ENCODE peak calls at places on chromosomes 12 and 14, in six cellular contexts. T, I, M, J, G and V are unnamed samples.

GRCh38 chr14:105855246-105855892 is 329.0 kb downstream of the TMEM121 start:
- DNase-seq in I (no peak), J (no peak), T (no peak), G (no peak), M (no peak), V (no peak)

GRCh38 chr12:24955389-24955788 is 6.5 kb upstream of the BCAT1 start:
- DNase-seq in M (no peak), J (no peak), G (no peak), I (no peak), T (no peak), V (no peak)

GRCh38 chr12:78802593-78802992 is 62.0 kb upstream of the SYT1 start:
- DNase-seq in G (no peak), I (peak; percentile 90), M (no peak), T (peak; percentile 58), J (peak; percentile 19), V (no peak)

GRCh38 chr12:128075332-128075731 is 191.6 kb upstream of the TMEM132C start:
- DNase-seq in I (no peak), M (no peak), T (no peak), G (no peak), J (no peak), V (no peak)

GRCh38 chr12:61367281-61367785 is 892.9 kb upstream of the USP15 start:
- DNase-seq in M (no peak), J (no peak), T (peak; percentile 20), I (peak; percentile 31), G (no peak), V (no peak)

GRCh38 chr14:64861916-64862315 is 17.8 kb downstream of the SPTB start:
- DNase-seq in I (no peak), J (no peak), M (no peak), G (no peak), T (no peak), V (peak; percentile 84)

GRCh38 chr12:132600048-132601032 is 10.0 kb downstream of the LRCOL1 start:
- DNase-seq in G (no peak), I (peak; percentile 76), T (peak; percentile 83), J (peak; percentile 91), M (peak; percentile 23), V (peak; percentile 89)

GRCh38 chr14:93009471-93010117 is 86.6 kb downstream of the CHGA start:
- DNase-seq in T (peak; percentile 80), J (peak; percentile 89), G (no peak), I (no peak), M (no peak), V (no peak)

GRCh38 chr12:4580165-4580773 is 18.3 kb downstream of the DYRK4 start:
- DNase-seq in T (no peak), G (no peak), M (no peak), I (no peak), J (no peak), V (peak; percentile 87)

GRCh38 chr12:122399592-122400373 is 22.7 kb downstream of the CLIP1 start:
- DNase-seq in J (peak; percentile 66), I (peak; percentile 96), G (peak; percentile 52), T (peak; percentile 95), M (peak; percentile 83), V (peak; percentile 81)

GRCh38 chr14:75340921-75341320 is 62.3 kb downstream of the FOS start:
- DNase-seq in I (no peak), J (no peak), G (no peak), M (no peak), T (no peak), V (no peak)

GRCh38 chr12:106125351-106126085 is 13.2 kb downstream of the NUAK1 start:
- DNase-seq in T (no peak), M (no peak), G (no peak), J (no peak), I (no peak), V (no peak)

GRCh38 chr14:21997300-21997699 is 323.7 kb upstream of the OR4E1 start:
- DNase-seq in I (peak; percentile 62), J (no peak), T (peak; percentile 28), G (peak; percentile 59), M (peak; percentile 31), V (peak; percentile 76)

GRCh38 chr12:80763874-80764273 is 47.2 kb downstream of the MYF5 start:
- DNase-seq in G (peak; percentile 55), J (peak; percentile 4), I (peak; percentile 60), T (peak; percentile 60), M (peak; percentile 39), V (peak; percentile 74)

GRCh38 chr12:52199294-52199920 is 7.6 kb upstream of the KRT80 start:
- DNase-seq in I (no peak), J (peak; percentile 55), G (no peak), M (no peak), T (no peak), V (no peak)

GRCh38 chr14:61077946-61078738 is 97.1 kb downstream of the SLC38A6 start:
- DNase-seq in G (no peak), J (no peak), I (peak; percentile 93), T (peak; percentile 71), M (no peak), V (no peak)

GRCh38 chr12:7431993-7432685 is 11.8 kb downstream of the CD163L1 start:
- DNase-seq in I (no peak), T (peak; percentile 52), J (no peak), G (no peak), M (no peak), V (no peak)

GRCh38 chr12:113894717-113895116 is 71.4 kb downstream of the RBM19 start:
- DNase-seq in G (no peak), M (no peak), T (no peak), I (no peak), J (no peak), V (no peak)

GRCh38 chr12:113905829-113906228 is 60.3 kb downstream of the RBM19 start:
- DNase-seq in I (no peak), M (no peak), J (no peak), G (no peak), T (no peak), V (no peak)

GRCh38 chr14:22570132-22570949 is 18.7 kb downstream of the DAD1 start:
- DNase-seq in T (peak; percentile 76), J (peak; percentile 71), M (peak; percentile 79), I (peak; percentile 92), G (peak; percentile 88), V (peak; percentile 92)

GRCh38 chr12:114508529-114509129 is 102.7 kb upstream of the TBX5 start:
- DNase-seq in M (peak; percentile 62), T (peak; percentile 83), G (peak; percentile 24), I (peak; percentile 75), J (peak; percentile 64), V (peak; percentile 88)

GRCh38 chr12:54684636-54685630 is 36.8 kb upstream of the DCD start:
- DNase-seq in I (no peak), J (no peak), G (no peak), M (no peak), T (no peak), V (peak; percentile 56)

GRCh38 chr12:54692353-54692752 is 44.2 kb upstream of the DCD start:
- DNase-seq in G (no peak), T (no peak), J (no peak), I (no peak), M (no peak), V (no peak)

GRCh38 chr12:54689984-54690383 is 41.8 kb upstream of the DCD start:
- DNase-seq in G (no peak), I (peak; percentile 21), T (peak; percentile 9), M (peak; percentile 26), J (no peak), V (peak; percentile 55)

GRCh38 chr12:54688309-54689033 is 40.3 kb upstream of the DCD start:
- DNase-seq in I (no peak), M (no peak), T (no peak), J (no peak), G (no peak), V (no peak)

DNA sequence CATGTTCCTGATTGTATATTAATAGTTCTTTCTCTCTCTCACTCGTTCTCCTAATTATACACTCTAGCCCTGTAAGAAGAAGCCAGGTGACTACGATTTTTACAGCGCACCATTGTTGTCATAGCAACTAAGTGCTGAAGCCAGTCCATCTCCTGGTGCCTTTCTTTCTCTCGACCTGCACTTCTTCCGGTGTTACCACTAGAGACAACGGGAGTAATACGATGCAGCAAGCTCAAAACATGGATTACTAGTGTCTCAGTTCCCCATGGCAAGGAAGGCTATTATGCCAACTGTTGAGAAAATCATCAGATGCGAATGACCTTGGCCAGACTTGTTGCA is 40.8 kb upstream of the DCD start:
- DNase-seq in J (no peak), I (no peak), G (no peak), T (no peak), M (no peak), V (no peak)
- TF ChIP-seq EZH2phosphoT487 in J (no peak), I (no peak), G (no peak), T (no peak), M (no peak), V (no peak)

GRCh38 chr12:48816148-48816854 is 2.0 kb upstream of the CACNB3 start:
- DNase-seq in G (no peak), J (no peak), I (peak; percentile 41), M (no peak), T (peak; percentile 26), V (no peak)
- H3K9ac ChIP-seq in G (no peak overlapping the region), J (peak overlapping the region; percentile 76), I (peak overlapping the region; percentile 69), M (peak overlapping the region; percentile 78), T (peak overlapping the region; percentile 88), V (no peak overlapping the region)

DNA sequence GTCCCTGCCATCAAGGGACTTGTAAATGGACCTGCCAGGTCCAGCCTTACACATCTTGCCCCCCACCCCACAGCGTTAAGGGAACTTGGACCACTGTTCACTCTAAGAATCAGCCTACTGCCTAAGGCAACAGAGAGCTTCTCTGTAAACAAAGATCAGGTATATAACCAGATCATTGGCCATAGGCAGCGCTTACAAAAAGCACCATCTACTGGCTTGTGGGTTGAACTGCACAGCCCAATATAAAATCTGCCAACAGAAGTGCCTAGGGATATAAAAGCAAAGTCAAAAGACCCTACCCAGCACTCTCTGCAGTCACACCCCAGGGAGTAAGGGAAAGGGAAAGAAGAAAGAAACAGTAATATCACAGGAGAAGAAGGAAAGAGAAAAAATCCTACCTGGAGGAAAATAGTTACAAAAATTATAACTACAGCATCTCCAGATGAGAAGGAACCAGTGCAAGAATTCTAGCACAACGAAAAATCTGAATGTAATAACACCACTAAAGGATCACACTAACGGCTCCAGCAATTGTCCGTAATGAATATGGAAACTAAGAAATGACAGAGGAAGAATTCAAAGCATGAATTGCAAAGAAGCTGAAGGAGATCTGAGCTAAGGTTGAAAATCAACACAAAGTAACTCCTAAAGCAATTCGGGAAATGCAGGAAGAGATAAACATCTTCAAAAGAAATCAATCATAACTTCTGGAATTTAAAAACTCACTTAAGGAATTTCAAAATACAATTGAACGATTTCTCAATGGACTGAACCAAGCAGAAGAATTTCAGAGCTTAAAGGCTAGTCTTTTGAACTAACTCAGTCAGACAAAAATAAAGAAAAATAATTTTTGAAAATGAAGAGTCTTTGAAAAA is 95.2 kb upstream of the PCED1B start:
- DNase-seq in G (peak; percentile 68), T (peak; percentile 82), M (peak; percentile 56), J (peak; percentile 27), I (peak; percentile 86), V (peak; percentile 77)
- TF ChIP-seq EZH2phosphoT487 in G (no peak), T (no peak), M (no peak), J (no peak), I (no peak), V (no peak)

GRCh38 chr12:2326470-2326869 is 273.7 kb downstream of the CACNA1C start:
- DNase-seq in J (no peak), T (no peak), M (no peak), G (no peak), I (no peak), V (no peak)

GRCh38 chr12:2333516-2333915 is 280.7 kb downstream of the CACNA1C start:
- DNase-seq in I (no peak), G (no peak), M (no peak), T (no peak), J (no peak), V (no peak)

GRCh38 chr12:2332266-2332665 is 279.5 kb downstream of the CACNA1C start:
- DNase-seq in G (no peak), M (no peak), I (no peak), T (peak; percentile 36), J (no peak), V (no peak)

GRCh38 chr12:2332947-2333346 is 280.2 kb downstream of the CACNA1C start:
- DNase-seq in T (no peak), M (peak; percentile 34), G (no peak), J (no peak), I (no peak), V (no peak)

GRCh38 chr12:2329811-2330210 is 277.0 kb downstream of the CACNA1C start:
- DNase-seq in G (no peak), M (no peak), T (no peak), I (no peak), J (no peak), V (no peak)
- H3K9ac ChIP-seq in G (no peak overlapping the region), M (no peak overlapping the region), T (no peak overlapping the region), I (no peak overlapping the region), J (no peak overlapping the region), V (no peak overlapping the region)